ENCODE peak calls at places on chromosome 9, in ten cellular contexts. One of them, this sample, is unnamed.

GRCh38 chr9:136273244-136273865 is 27.7 kb upstream of the QSOX2 start:
- DNase-seq in fibroblast of lung: peak
- DNase-seq in A549: no peak
- DNase-seq in AG04449: no peak
- DNase-seq in heart right ventricle: no peak
- DNase-seq in NT2/D1: no peak
- DNase-seq in cardiac muscle cell: no peak
- DNase-seq in GM12865: no peak
- DNase-seq in OCI-LY7: no peak
- DNase-seq in heart left ventricle: no peak
- DNase-seq in this sample: no peak

GRCh38 chr9:124594673-124595072 is 87.5 kb upstream of the NR5A1 start:
- DNase-seq in fibroblast of lung: peak
- DNase-seq in A549: no peak
- DNase-seq in AG04449: no peak
- DNase-seq in heart right ventricle: no peak
- DNase-seq in NT2/D1: no peak
- DNase-seq in cardiac muscle cell: peak
- DNase-seq in GM12865: no peak
- DNase-seq in OCI-LY7: no peak
- DNase-seq in heart left ventricle: no peak
- DNase-seq in this sample: no peak

GRCh38 chr9:95719354-95719753 is 156.1 kb upstream of the ERCC6L2 start:
- DNase-seq in fibroblast of lung: no peak
- DNase-seq in A549: no peak
- DNase-seq in AG04449: no peak
- DNase-seq in heart right ventricle: no peak
- DNase-seq in NT2/D1: no peak
- DNase-seq in cardiac muscle cell: no peak
- DNase-seq in GM12865: no peak
- DNase-seq in OCI-LY7: no peak
- DNase-seq in heart left ventricle: no peak
- DNase-seq in this sample: no peak

GRCh38 chr9:95023217-95024003 is 294.1 kb downstream of the FANCC start:
- DNase-seq in fibroblast of lung: peak
- DNase-seq in A549: peak
- DNase-seq in AG04449: peak
- DNase-seq in heart right ventricle: peak
- DNase-seq in NT2/D1: no peak
- DNase-seq in cardiac muscle cell: no peak
- DNase-seq in GM12865: no peak
- DNase-seq in OCI-LY7: no peak
- DNase-seq in heart left ventricle: peak
- DNase-seq in this sample: peak

GRCh38 chr9:97689401-97689800 is 7.7 kb downstream of the XPA start:
- DNase-seq in fibroblast of lung: no peak
- DNase-seq in A549: peak
- DNase-seq in AG04449: no peak
- DNase-seq in heart right ventricle: no peak
- DNase-seq in NT2/D1: no peak
- DNase-seq in cardiac muscle cell: no peak
- DNase-seq in GM12865: no peak
- DNase-seq in OCI-LY7: no peak
- DNase-seq in heart left ventricle: no peak
- DNase-seq in this sample: no peak

GRCh38 chr9:77561321-77562020 is 86.7 kb downstream of the GNA14 start:
- DNase-seq in fibroblast of lung: no peak
- DNase-seq in A549: no peak
- DNase-seq in AG04449: no peak
- DNase-seq in heart right ventricle: no peak
- DNase-seq in NT2/D1: no peak
- DNase-seq in cardiac muscle cell: no peak
- DNase-seq in GM12865: no peak
- DNase-seq in OCI-LY7: no peak
- DNase-seq in heart left ventricle: no peak
- DNase-seq in this sample: no peak

GRCh38 chr9:87792831-87793288 is 66.9 kb downstream of the CTSL start:
- DNase-seq in fibroblast of lung: peak
- DNase-seq in A549: peak
- DNase-seq in AG04449: no peak
- DNase-seq in heart right ventricle: peak
- DNase-seq in NT2/D1: no peak
- DNase-seq in cardiac muscle cell: no peak
- DNase-seq in GM12865: peak
- DNase-seq in OCI-LY7: peak
- DNase-seq in heart left ventricle: peak
- DNase-seq in this sample: peak

GRCh38 chr9:137053944-137054931 is at the start of gene ENTPD2:
- DNase-seq in fibroblast of lung: no peak
- DNase-seq in A549: no peak
- DNase-seq in AG04449: no peak
- DNase-seq in heart right ventricle: peak
- DNase-seq in NT2/D1: no peak
- DNase-seq in cardiac muscle cell: no peak
- DNase-seq in GM12865: no peak
- DNase-seq in OCI-LY7: no peak
- DNase-seq in heart left ventricle: no peak
- DNase-seq in this sample: no peak

GRCh38 chr9:4892501-4893194 is 92.4 kb upstream of the JAK2 start:
- DNase-seq in fibroblast of lung: no peak
- DNase-seq in A549: no peak
- DNase-seq in AG04449: no peak
- DNase-seq in heart right ventricle: no peak
- DNase-seq in NT2/D1: no peak
- DNase-seq in cardiac muscle cell: no peak
- DNase-seq in GM12865: no peak
- DNase-seq in OCI-LY7: no peak
- DNase-seq in heart left ventricle: no peak
- DNase-seq in this sample: no peak

GRCh38 chr9:124285903-124286291 is 28.1 kb downstream of the NEK6 start:
- DNase-seq in fibroblast of lung: peak
- DNase-seq in A549: peak
- DNase-seq in AG04449: peak
- DNase-seq in heart right ventricle: no peak
- DNase-seq in NT2/D1: no peak
- DNase-seq in cardiac muscle cell: no peak
- DNase-seq in GM12865: peak
- DNase-seq in OCI-LY7: no peak
- DNase-seq in heart left ventricle: peak
- DNase-seq in this sample: peak

GRCh38 chr9:121840838-121841760 is 189.7 kb downstream of the DAB2IP start:
- DNase-seq in fibroblast of lung: no peak
- DNase-seq in A549: no peak
- DNase-seq in AG04449: no peak
- DNase-seq in heart right ventricle: no peak
- DNase-seq in NT2/D1: no peak
- DNase-seq in cardiac muscle cell: no peak
- DNase-seq in GM12865: peak
- DNase-seq in OCI-LY7: peak
- DNase-seq in heart left ventricle: no peak
- DNase-seq in this sample: no peak

GRCh38 chr9:6904366-6904765 is 146.6 kb downstream of the KDM4C start:
- DNase-seq in fibroblast of lung: no peak
- DNase-seq in A549: no peak
- DNase-seq in AG04449: no peak
- DNase-seq in heart right ventricle: no peak
- DNase-seq in NT2/D1: no peak
- DNase-seq in cardiac muscle cell: no peak
- DNase-seq in GM12865: no peak
- DNase-seq in OCI-LY7: no peak
- DNase-seq in heart left ventricle: no peak
- DNase-seq in this sample: no peak

GRCh38 chr9:121750715-121751623 is 99.5 kb downstream of the DAB2IP start:
- DNase-seq in fibroblast of lung: no peak
- DNase-seq in A549: no peak
- DNase-seq in AG04449: no peak
- DNase-seq in heart right ventricle: no peak
- DNase-seq in NT2/D1: no peak
- DNase-seq in cardiac muscle cell: no peak
- DNase-seq in GM12865: no peak
- DNase-seq in OCI-LY7: no peak
- DNase-seq in heart left ventricle: no peak
- DNase-seq in this sample: no peak

GRCh38 chr9:82456621-82457020 is 468.0 kb downstream of the SPATA31D1 start:
- DNase-seq in fibroblast of lung: peak
- DNase-seq in A549: no peak
- DNase-seq in AG04449: peak
- DNase-seq in heart right ventricle: no peak
- DNase-seq in NT2/D1: no peak
- DNase-seq in cardiac muscle cell: no peak
- DNase-seq in GM12865: peak
- DNase-seq in OCI-LY7: no peak
- DNase-seq in heart left ventricle: no peak
- DNase-seq in this sample: peak

GRCh38 chr9:3954950-3955670 is 344.8 kb downstream of the GLIS3 start:
- DNase-seq in fibroblast of lung: no peak
- DNase-seq in A549: no peak
- DNase-seq in AG04449: no peak
- DNase-seq in heart right ventricle: no peak
- DNase-seq in NT2/D1: peak
- DNase-seq in cardiac muscle cell: no peak
- DNase-seq in GM12865: no peak
- DNase-seq in OCI-LY7: no peak
- DNase-seq in heart left ventricle: no peak
- DNase-seq in this sample: no peak

GRCh38 chr9:4760122-4760521 is 19.1 kb upstream of the AK3 start:
- DNase-seq in fibroblast of lung: no peak
- DNase-seq in A549: no peak
- DNase-seq in AG04449: no peak
- DNase-seq in heart right ventricle: no peak
- DNase-seq in NT2/D1: no peak
- DNase-seq in cardiac muscle cell: no peak
- DNase-seq in GM12865: no peak
- DNase-seq in OCI-LY7: no peak
- DNase-seq in heart left ventricle: no peak
- DNase-seq in this sample: no peak

GRCh38 chr9:130441031-130441430 is 3.7 kb upstream of the ASS1 start:
- DNase-seq in fibroblast of lung: no peak
- DNase-seq in A549: no peak
- DNase-seq in AG04449: no peak
- DNase-seq in heart right ventricle: no peak
- DNase-seq in NT2/D1: no peak
- DNase-seq in cardiac muscle cell: no peak
- DNase-seq in GM12865: no peak
- DNase-seq in OCI-LY7: no peak
- DNase-seq in heart left ventricle: no peak
- DNase-seq in this sample: no peak

GRCh38 chr9:13054381-13054780 is 225.1 kb downstream of the MPDZ start:
- DNase-seq in fibroblast of lung: no peak
- DNase-seq in A549: no peak
- DNase-seq in AG04449: no peak
- DNase-seq in heart right ventricle: no peak
- DNase-seq in NT2/D1: no peak
- DNase-seq in cardiac muscle cell: no peak
- DNase-seq in GM12865: no peak
- DNase-seq in OCI-LY7: no peak
- DNase-seq in heart left ventricle: no peak
- DNase-seq in this sample: no peak
- H3K4me3 ChIP-seq in fibroblast of lung: no peak
- H3K4me3 ChIP-seq in A549: no peak
- H3K4me3 ChIP-seq in AG04449: no peak
- H3K4me3 ChIP-seq in heart right ventricle: no peak
- H3K4me3 ChIP-seq in NT2/D1: no peak
- H3K4me3 ChIP-seq in cardiac muscle cell: no peak
- H3K4me3 ChIP-seq in GM12865: no peak
- H3K4me3 ChIP-seq in OCI-LY7: no peak
- H3K4me3 ChIP-seq in heart left ventricle: no peak
- H3K4me3 ChIP-seq in this sample: no peak

GRCh38 chr9:129283705-129284606 is 105.9 kb upstream of the IER5L start:
- DNase-seq in fibroblast of lung: no peak
- DNase-seq in A549: no peak
- DNase-seq in AG04449: no peak
- DNase-seq in heart right ventricle: no peak
- DNase-seq in NT2/D1: no peak
- DNase-seq in cardiac muscle cell: no peak
- DNase-seq in GM12865: peak
- DNase-seq in OCI-LY7: no peak
- DNase-seq in heart left ventricle: no peak
- DNase-seq in this sample: no peak
- H3K4me3 ChIP-seq in fibroblast of lung: no peak
- H3K4me3 ChIP-seq in A549: no peak
- H3K4me3 ChIP-seq in AG04449: no peak
- H3K4me3 ChIP-seq in heart right ventricle: peak
- H3K4me3 ChIP-seq in NT2/D1: no peak
- H3K4me3 ChIP-seq in cardiac muscle cell: no peak
- H3K4me3 ChIP-seq in GM12865: no peak
- H3K4me3 ChIP-seq in OCI-LY7: no peak
- H3K4me3 ChIP-seq in heart left ventricle: peak
- H3K4me3 ChIP-seq in this sample: no peak

DNA sequence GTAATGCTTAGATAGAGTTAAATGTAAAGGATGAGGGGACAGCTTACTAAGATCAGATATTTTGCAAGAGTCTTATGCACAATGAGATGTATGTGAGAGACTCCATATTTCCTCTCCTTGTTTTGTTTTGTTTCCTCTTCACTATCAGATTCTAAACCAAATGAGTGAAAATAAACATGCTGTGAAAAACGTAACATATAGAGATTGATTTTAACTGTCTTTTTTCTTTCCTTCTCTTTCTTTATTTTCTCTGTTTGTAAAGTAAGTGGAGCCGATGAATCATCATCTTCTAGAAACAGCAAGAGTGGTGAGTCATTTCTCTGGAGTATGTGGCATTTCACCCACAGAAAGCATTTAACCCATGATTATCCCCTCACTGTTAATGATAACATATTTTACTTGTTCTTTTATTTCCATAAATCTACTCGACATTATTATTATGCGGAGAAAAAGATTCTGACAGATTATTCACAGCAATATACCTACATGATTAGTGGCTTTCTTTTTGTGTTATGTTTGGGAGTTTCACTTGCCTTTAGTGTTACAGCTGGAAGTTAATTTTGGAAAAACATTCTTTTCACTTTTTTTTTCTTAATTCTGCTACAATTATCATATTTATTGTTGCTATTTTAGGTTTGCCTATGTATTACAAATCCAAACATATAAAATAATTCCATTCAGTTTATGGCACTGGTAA is 2.1 kb upstream of the ANXA1 start:
- DNase-seq in fibroblast of lung: peak
- DNase-seq in A549: peak
- DNase-seq in AG04449: peak
- DNase-seq in heart right ventricle: no peak
- DNase-seq in NT2/D1: no peak
- DNase-seq in cardiac muscle cell: no peak
- DNase-seq in GM12865: peak
- DNase-seq in OCI-LY7: no peak
- DNase-seq in heart left ventricle: no peak
- DNase-seq in this sample: no peak
- H3K4me3 ChIP-seq in fibroblast of lung: peak
- H3K4me3 ChIP-seq in A549: peak
- H3K4me3 ChIP-seq in AG04449: peak
- H3K4me3 ChIP-seq in heart right ventricle: peak
- H3K4me3 ChIP-seq in NT2/D1: no peak
- H3K4me3 ChIP-seq in cardiac muscle cell: no peak
- H3K4me3 ChIP-seq in GM12865: no peak
- H3K4me3 ChIP-seq in OCI-LY7: no peak
- H3K4me3 ChIP-seq in heart left ventricle: no peak
- H3K4me3 ChIP-seq in this sample: no peak

DNA sequence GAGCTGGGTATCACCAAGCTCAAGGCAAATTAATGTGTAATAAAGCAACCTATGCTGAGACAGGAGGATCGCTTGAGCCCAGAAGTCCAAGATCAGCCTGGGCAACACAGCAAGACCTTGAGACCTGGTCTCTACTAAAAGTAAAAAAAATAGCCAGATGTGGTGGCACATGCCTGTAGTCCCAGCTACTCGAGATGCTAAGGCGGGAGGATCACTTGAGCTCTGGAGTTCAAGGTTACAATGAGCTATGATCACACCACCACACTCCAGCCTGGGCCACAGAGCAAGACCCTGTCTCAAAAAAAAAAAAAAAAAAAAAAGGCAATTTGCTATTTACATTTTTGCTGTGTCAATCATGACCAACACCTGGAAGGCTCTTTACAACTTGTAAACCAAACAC is 5.2 kb downstream of the STRBP start:
- DNase-seq in fibroblast of lung: no peak
- DNase-seq in A549: no peak
- DNase-seq in AG04449: no peak
- DNase-seq in heart right ventricle: no peak
- DNase-seq in NT2/D1: no peak
- DNase-seq in cardiac muscle cell: no peak
- DNase-seq in GM12865: no peak
- DNase-seq in OCI-LY7: no peak
- DNase-seq in heart left ventricle: no peak
- DNase-seq in this sample: no peak
- H3K4me3 ChIP-seq in fibroblast of lung: no peak
- H3K4me3 ChIP-seq in A549: no peak
- H3K4me3 ChIP-seq in AG04449: no peak
- H3K4me3 ChIP-seq in heart right ventricle: no peak
- H3K4me3 ChIP-seq in NT2/D1: no peak
- H3K4me3 ChIP-seq in cardiac muscle cell: no peak
- H3K4me3 ChIP-seq in GM12865: no peak
- H3K4me3 ChIP-seq in OCI-LY7: peak
- H3K4me3 ChIP-seq in heart left ventricle: no peak
- H3K4me3 ChIP-seq in this sample: no peak

This sample was measured in BJ.